ENCODE peak calls at places on chromosomes 5 and 9, in four cellular contexts. M is esophagus muscularis mucosa, J is sigmoid colon, S is stomach. X is an unnamed sample.

GRCh38 chr9:115250646-115251045 is 132.7 kb upstream of the TNC start:
- DNase-seq in S (no peak), J (no peak), M (no peak), X (no peak)

GRCh38 chr9:121676916-121677315 is 25.5 kb downstream of the DAB2IP start:
- DNase-seq in J (no peak), M (no peak), S (no peak), X (no peak)

GRCh38 chr5:31442253-31442820 is 89.6 kb downstream of the DROSHA start:
- DNase-seq in J (no peak), M (no peak), S (no peak), X (no peak)

GRCh38 chr9:105241356-105242043 is 3.0 kb upstream of the SLC44A1 start:
- DNase-seq in M (no peak), J (no peak), S (no peak), X (no peak)

GRCh38 chr9:89677696-89678393 is 73.0 kb downstream of the GADD45G start:
- DNase-seq in J (no peak), S (peak; percentile 55), M (no peak), X (no peak)

GRCh38 chr5:65760504-65761275 is 38.7 kb downstream of the NLN start:
- DNase-seq in S (peak; percentile 55), M (no peak), J (no peak), X (no peak)

GRCh38 chr5:127758884-127759283 is 55.7 kb downstream of the CCDC192 start:
- DNase-seq in M (no peak), J (no peak), S (no peak), X (no peak)

GRCh38 chr9:7828344-7828743 is 28.8 kb upstream of the DMAC1 start:
- DNase-seq in S (no peak), M (no peak), J (no peak), X (no peak)

GRCh38 chr5:74063821-74064598 is 438.0 kb downstream of the ARHGEF28 start:
- DNase-seq in J (no peak), M (no peak), S (no peak), X (no peak)

GRCh38 chr5:89117131-89117644 is 234.2 kb upstream of the MEF2C start:
- DNase-seq in M (no peak), S (no peak), J (no peak), X (no peak)

GRCh38 chr9:93673844-93674334 is 97.5 kb downstream of the PHF2 start:
- DNase-seq in J (peak; percentile 52), S (peak; percentile 2), M (no peak), X (peak; percentile 6)

GRCh38 chr9:89442501-89442978 is 55.4 kb downstream of the SEMA4D start:
- DNase-seq in S (no peak), J (no peak), M (no peak), X (no peak)

GRCh38 chr9:77595426-77596051 is 52.6 kb downstream of the GNA14 start:
- DNase-seq in S (no peak), J (no peak), M (peak; percentile 87), X (no peak)

GRCh38 chr9:95073918-95074317 is 243.6 kb downstream of the FANCC start:
- DNase-seq in J (peak; percentile 56), M (no peak), S (peak; percentile 17), X (no peak)
- H3K36me3 ChIP-seq in J (no peaks in the 10 kb centered on the region), M (peaks cover 11% of the 10 kb centered on the region), S (no peaks in the 10 kb centered on the region), X (no peaks in the 10 kb centered on the region)

DNA sequence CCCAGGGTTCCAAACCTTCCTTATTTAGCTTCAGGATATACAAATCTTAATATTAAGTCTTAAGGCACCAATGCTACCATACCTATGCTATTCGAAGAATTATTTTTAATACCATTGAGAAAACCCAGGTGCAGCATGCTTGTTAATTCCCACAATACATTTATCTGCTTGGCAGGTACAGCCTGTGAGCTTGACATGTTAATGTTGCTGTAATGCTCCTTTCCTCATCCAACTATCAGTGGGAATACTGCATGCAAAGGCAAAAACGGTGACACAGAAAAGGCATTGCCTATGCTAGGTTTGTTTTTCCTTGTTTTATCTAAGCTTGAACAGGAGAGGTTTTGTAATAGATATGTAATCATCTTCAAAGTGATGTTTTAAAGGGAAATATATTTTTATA is 135.7 kb upstream of the COX7C start:
- DNase-seq in J (no peak), S (no peak), M (no peak), X (no peak)
- TF ChIP-seq POLR2A in J (no peak), S (no peak), M (no peak), X (no peak)

DNA sequence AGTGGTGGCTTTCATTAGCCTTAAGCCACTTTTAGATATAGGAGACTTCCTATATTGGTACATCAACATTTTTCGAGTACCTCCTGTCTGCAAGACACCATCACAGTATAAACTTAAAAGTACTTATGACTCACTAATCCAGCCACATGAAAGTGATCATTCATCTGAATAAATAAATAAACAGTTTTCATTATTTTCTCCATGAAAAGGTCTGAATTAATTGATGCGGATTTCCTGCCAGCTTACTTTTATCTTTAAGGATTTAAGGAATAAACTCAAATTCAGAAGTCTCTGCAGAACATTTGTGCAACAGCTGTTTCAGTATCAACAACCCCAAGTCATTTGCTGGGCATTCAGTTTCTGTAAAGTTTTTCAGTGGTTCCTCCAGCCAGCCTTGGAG is 4.0 kb downstream of the SAP30L start:
- DNase-seq in M (no peak), S (no peak), J (no peak), X (no peak)
- H3K36me3 ChIP-seq in M (peaks cover 42% of the 10 kb centered on the region), S (peaks cover 32% of the 10 kb centered on the region), J (peaks cover 27% of the 10 kb centered on the region), X (no peaks in the 10 kb centered on the region)

GRCh38 chr5:138331449-138332368 is at the start of gene CDC25C:
- DNase-seq in M (peak; percentile 100), J (peak; percentile 99), S (peak; percentile 97), X (peak; percentile 98)
- TF ChIP-seq POLR2A in M (no peak), J (no peak), S (no peak), X (no peak)

GRCh38 chr5:170254056-170254455 is 21.3 kb downstream of the C5orf58 start:
- DNase-seq in S (no peak), J (no peak), M (peak; percentile 57), X (no peak)
- H3K36me3 ChIP-seq in S (no peaks in the 10 kb centered on the region), J (no peaks in the 10 kb centered on the region), M (no peaks in the 10 kb centered on the region), X (no peaks in the 10 kb centered on the region)

DNA sequence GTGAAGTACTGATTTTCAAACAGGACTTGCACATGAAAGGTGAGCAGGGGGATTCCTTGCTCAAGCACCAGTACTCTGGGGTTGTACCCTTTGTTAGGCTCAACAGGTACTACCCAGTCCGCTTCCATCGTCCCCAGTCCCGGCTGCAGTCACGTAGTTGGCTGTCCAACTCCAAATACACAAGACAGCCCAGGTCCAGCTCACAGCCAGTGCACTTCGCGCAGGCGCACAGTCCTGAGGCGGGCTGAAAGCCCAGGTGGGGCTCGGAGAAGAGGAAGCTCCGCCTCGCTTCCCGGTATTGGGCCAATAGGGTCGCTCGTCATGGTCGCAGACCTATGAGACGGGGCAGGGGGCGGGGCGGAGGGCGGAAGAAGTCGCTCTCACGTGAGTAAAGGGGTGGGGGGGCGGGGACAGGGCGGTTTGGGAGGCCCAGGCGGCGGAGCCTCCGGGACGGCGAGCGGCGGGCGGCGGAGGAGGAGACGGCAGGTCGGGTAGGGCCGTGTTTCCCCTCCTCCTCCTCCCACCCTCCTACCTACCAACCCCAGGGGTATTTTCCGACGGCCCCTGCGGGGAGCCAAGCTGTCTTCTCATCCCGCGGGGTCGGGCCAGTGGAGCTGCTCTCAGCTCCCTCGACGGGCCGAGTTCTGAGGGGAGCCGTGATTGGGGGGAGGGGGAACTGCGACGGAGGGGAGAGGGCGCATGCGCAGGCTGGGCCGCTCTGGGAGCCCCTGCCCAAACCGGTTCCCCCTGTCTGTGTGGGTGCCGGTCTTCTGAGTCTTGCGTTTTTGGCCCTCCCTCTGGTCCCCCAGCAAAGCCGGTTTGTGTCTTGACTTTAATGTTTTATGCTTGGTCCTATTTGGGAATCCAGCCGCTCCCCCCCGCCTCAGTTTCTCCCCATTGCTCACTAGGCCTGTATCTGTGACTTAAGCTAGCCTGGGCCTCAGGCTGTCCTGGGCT is at the start of gene RABGAP1:
- DNase-seq in M (peak; percentile 99), S (peak; percentile 100), J (peak; percentile 100), X (peak; percentile 99)
- TF ChIP-seq POLR2A in M (peak; percentile 71), S (no peak), J (peak; percentile 76), X (peak; percentile 90)

DNA sequence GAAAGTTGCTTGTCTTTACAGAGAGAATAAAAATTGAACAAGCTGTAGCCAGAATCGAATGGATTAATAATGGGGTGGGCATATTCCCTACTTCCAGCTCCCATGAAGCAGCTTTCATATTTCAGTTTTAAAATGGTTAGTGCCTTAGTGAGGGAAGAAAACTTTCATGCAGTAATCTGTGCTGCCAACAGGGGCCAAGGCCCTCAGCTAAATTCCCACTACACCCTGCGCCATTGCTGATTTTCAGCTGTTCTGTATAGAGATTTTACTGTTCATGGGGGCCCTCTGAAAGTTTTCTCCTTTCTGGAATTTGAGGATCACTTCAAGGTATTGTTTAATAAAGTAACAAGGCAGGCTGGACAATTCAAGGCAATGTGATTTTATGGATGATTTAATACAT is 58.2 kb downstream of the CAST start:
- DNase-seq in M (no peak), S (no peak), J (no peak), X (no peak)
- H3K36me3 ChIP-seq in M (peaks cover 5% of the 10 kb centered on the region), S (no peaks in the 10 kb centered on the region), J (peaks cover 4% of the 10 kb centered on the region), X (no peaks in the 10 kb centered on the region)

X was measured in gastrocnemius medialis.